ENCODE peak calls at places on chromosomes 16 and 17, in seven cellular contexts. One of them, this sample, is unnamed.
A peak's percentile ranks its signal among the peaks of the same experiment; 100 is the strongest.

GRCh38 chr17:78890111-78890897 is 12.7 kb downstream of the CEP295NL start:
- DNase-seq in endothelial cell: no peak
- DNase-seq in naive thymus-derived CD8-positive, alpha-beta T cell: peak; percentile 46
- DNase-seq in HT-29: no peak
- DNase-seq in activated gamma-delta T cell treated with anti-CD3 and anti-CD28 coated beads, Interleukin-2, amount 50 U/mL, for 16 hours: peak; percentile 15
- DNase-seq in GM23248: no peak
- DNase-seq in iris pigment epithelial cell: no peak
- DNase-seq in this sample: no peak

GRCh38 chr17:246226-246625 is 64.8 kb upstream of the DOC2B start:
- DNase-seq in GM23248: no peak
- DNase-seq in naive thymus-derived CD8-positive, alpha-beta T cell: no peak
- DNase-seq in HT-29: no peak
- DNase-seq in iris pigment epithelial cell: no peak
- DNase-seq in activated gamma-delta T cell treated with anti-CD3 and anti-CD28 coated beads, Interleukin-2, amount 50 U/mL, for 16 hours: no peak
- DNase-seq in endothelial cell: no peak
- DNase-seq in this sample: no peak

GRCh38 chr16:66058181-66058580 is 308.3 kb upstream of the CDH5 start:
- DNase-seq in GM23248: peak; percentile 63
- DNase-seq in naive thymus-derived CD8-positive, alpha-beta T cell: no peak
- DNase-seq in iris pigment epithelial cell: no peak
- DNase-seq in activated gamma-delta T cell treated with anti-CD3 and anti-CD28 coated beads, Interleukin-2, amount 50 U/mL, for 16 hours: no peak
- DNase-seq in HT-29: no peak
- DNase-seq in endothelial cell: no peak
- DNase-seq in this sample: no peak

GRCh38 chr17:17514993-17515920 is 19.1 kb upstream of the RASD1 start:
- DNase-seq in iris pigment epithelial cell: peak; percentile 41
- DNase-seq in naive thymus-derived CD8-positive, alpha-beta T cell: no peak
- DNase-seq in endothelial cell: no peak
- DNase-seq in GM23248: no peak
- DNase-seq in HT-29: no peak
- DNase-seq in activated gamma-delta T cell treated with anti-CD3 and anti-CD28 coated beads, Interleukin-2, amount 50 U/mL, for 16 hours: no peak
- DNase-seq in this sample: no peak

GRCh38 chr16:74748710-74749073 is 25.9 kb downstream of the FA2H start:
- DNase-seq in HT-29: no peak
- DNase-seq in endothelial cell: no peak
- DNase-seq in activated gamma-delta T cell treated with anti-CD3 and anti-CD28 coated beads, Interleukin-2, amount 50 U/mL, for 16 hours: no peak
- DNase-seq in naive thymus-derived CD8-positive, alpha-beta T cell: no peak
- DNase-seq in GM23248: no peak
- DNase-seq in iris pigment epithelial cell: no peak
- DNase-seq in this sample: no peak

GRCh38 chr17:73722163-73722562 is 77.9 kb upstream of the SDK2 start:
- DNase-seq in GM23248: no peak
- DNase-seq in iris pigment epithelial cell: no peak
- DNase-seq in naive thymus-derived CD8-positive, alpha-beta T cell: peak; percentile 31
- DNase-seq in endothelial cell: no peak
- DNase-seq in HT-29: no peak
- DNase-seq in activated gamma-delta T cell treated with anti-CD3 and anti-CD28 coated beads, Interleukin-2, amount 50 U/mL, for 16 hours: peak; percentile 12
- DNase-seq in this sample: no peak

GRCh38 chr17:49592263-49592662 is 16.6 kb downstream of the NXPH3 start:
- DNase-seq in activated gamma-delta T cell treated with anti-CD3 and anti-CD28 coated beads, Interleukin-2, amount 50 U/mL, for 16 hours: no peak
- DNase-seq in iris pigment epithelial cell: no peak
- DNase-seq in naive thymus-derived CD8-positive, alpha-beta T cell: no peak
- DNase-seq in GM23248: no peak
- DNase-seq in HT-29: no peak
- DNase-seq in endothelial cell: no peak
- DNase-seq in this sample: no peak

GRCh38 chr17:66468241-66469087 is 166.1 kb downstream of the PRKCA start:
- DNase-seq in GM23248: peak; percentile 24
- DNase-seq in naive thymus-derived CD8-positive, alpha-beta T cell: no peak
- DNase-seq in endothelial cell: no peak
- DNase-seq in HT-29: no peak
- DNase-seq in iris pigment epithelial cell: peak; percentile 52
- DNase-seq in activated gamma-delta T cell treated with anti-CD3 and anti-CD28 coated beads, Interleukin-2, amount 50 U/mL, for 16 hours: no peak
- DNase-seq in this sample: peak; percentile 39

GRCh38 chr17:71380535-71380934 is 740.3 kb upstream of the SOX9 start:
- DNase-seq in naive thymus-derived CD8-positive, alpha-beta T cell: no peak
- DNase-seq in endothelial cell: no peak
- DNase-seq in iris pigment epithelial cell: no peak
- DNase-seq in activated gamma-delta T cell treated with anti-CD3 and anti-CD28 coated beads, Interleukin-2, amount 50 U/mL, for 16 hours: no peak
- DNase-seq in HT-29: no peak
- DNase-seq in GM23248: no peak
- DNase-seq in this sample: no peak

GRCh38 chr16:84065536-84066132 is 23.0 kb upstream of the SLC38A8 start:
- DNase-seq in HT-29: peak; percentile 71
- DNase-seq in endothelial cell: peak; percentile 54
- DNase-seq in activated gamma-delta T cell treated with anti-CD3 and anti-CD28 coated beads, Interleukin-2, amount 50 U/mL, for 16 hours: no peak
- DNase-seq in iris pigment epithelial cell: peak; percentile 59
- DNase-seq in naive thymus-derived CD8-positive, alpha-beta T cell: no peak
- DNase-seq in GM23248: peak; percentile 79
- DNase-seq in this sample: peak; percentile 8

GRCh38 chr17:75367312-75367711 is 38.2 kb downstream of the GRB2 start:
- DNase-seq in HT-29: no peak
- DNase-seq in activated gamma-delta T cell treated with anti-CD3 and anti-CD28 coated beads, Interleukin-2, amount 50 U/mL, for 16 hours: no peak
- DNase-seq in GM23248: peak; percentile 32
- DNase-seq in endothelial cell: no peak
- DNase-seq in naive thymus-derived CD8-positive, alpha-beta T cell: no peak
- DNase-seq in iris pigment epithelial cell: peak; percentile 90
- DNase-seq in this sample: peak; percentile 26

GRCh38 chr17:73616120-73616872 is 27.9 kb downstream of the SDK2 start:
- DNase-seq in iris pigment epithelial cell: no peak
- DNase-seq in activated gamma-delta T cell treated with anti-CD3 and anti-CD28 coated beads, Interleukin-2, amount 50 U/mL, for 16 hours: no peak
- DNase-seq in naive thymus-derived CD8-positive, alpha-beta T cell: no peak
- DNase-seq in endothelial cell: no peak
- DNase-seq in HT-29: no peak
- DNase-seq in GM23248: no peak
- DNase-seq in this sample: no peak

GRCh38 chr16:27311897-27312303 is 1.9 kb upstream of the IL4R start:
- DNase-seq in activated gamma-delta T cell treated with anti-CD3 and anti-CD28 coated beads, Interleukin-2, amount 50 U/mL, for 16 hours: no peak
- DNase-seq in naive thymus-derived CD8-positive, alpha-beta T cell: no peak
- DNase-seq in GM23248: no peak
- DNase-seq in iris pigment epithelial cell: no peak
- DNase-seq in endothelial cell: no peak
- DNase-seq in HT-29: no peak
- DNase-seq in this sample: no peak

GRCh38 chr17:35743911-35744328 is 9.1 kb downstream of the GAS2L2 start:
- DNase-seq in naive thymus-derived CD8-positive, alpha-beta T cell: no peak
- DNase-seq in activated gamma-delta T cell treated with anti-CD3 and anti-CD28 coated beads, Interleukin-2, amount 50 U/mL, for 16 hours: no peak
- DNase-seq in endothelial cell: peak; percentile 67
- DNase-seq in GM23248: peak; percentile 58
- DNase-seq in HT-29: peak; percentile 54
- DNase-seq in iris pigment epithelial cell: peak; percentile 40
- DNase-seq in this sample: no peak

GRCh38 chr17:4143563-4144410 is 790 bp downstream of the CYB5D2 start:
- DNase-seq in naive thymus-derived CD8-positive, alpha-beta T cell: peak; percentile 88
- DNase-seq in activated gamma-delta T cell treated with anti-CD3 and anti-CD28 coated beads, Interleukin-2, amount 50 U/mL, for 16 hours: peak; percentile 84
- DNase-seq in GM23248: peak; percentile 96
- DNase-seq in HT-29: peak; percentile 87
- DNase-seq in endothelial cell: peak; percentile 85
- DNase-seq in iris pigment epithelial cell: peak; percentile 94
- DNase-seq in this sample: peak; percentile 67

GRCh38 chr16:17970816-17971291 is 365.7 kb downstream of the NPIPA8 start:
- DNase-seq in endothelial cell: no peak
- DNase-seq in GM23248: peak; percentile 2
- DNase-seq in activated gamma-delta T cell treated with anti-CD3 and anti-CD28 coated beads, Interleukin-2, amount 50 U/mL, for 16 hours: no peak
- DNase-seq in iris pigment epithelial cell: no peak
- DNase-seq in naive thymus-derived CD8-positive, alpha-beta T cell: no peak
- DNase-seq in HT-29: no peak
- DNase-seq in this sample: no peak